ENCODE peak calls at places on chromosomes 4 and X, in five cellular contexts. Y is left ventricle myocardium inferior, W is uterus, X is adrenal gland, G is breast epithelium. P is an unnamed sample.

GRCh38 chr4:53479731-53480525 is 102.5 kb downstream of the FIP1L1 start:
- DNase-seq in G (no peak), Y (no peak), W (no peak), X (no peak), P (no peak)

GRCh38 chrX:110992611-110993010 is 103.4 kb upstream of the PAK3 start:
- DNase-seq in X (no peak), G (no peak), W (no peak), Y (no peak), P (no peak)

GRCh38 chr4:14985161-14985560 is 17.1 kb upstream of the CPEB2 start:
- DNase-seq in G (no peak), X (no peak), W (no peak), Y (no peak), P (no peak)

GRCh38 chr4:42632653-42633382 is 24.1 kb downstream of the ATP8A1 start:
- DNase-seq in G (no peak), X (no peak), W (no peak), Y (no peak), P (no peak)

GRCh38 chrX:154006965-154007364 is 12.7 kb downstream of the IRAK1 start:
- DNase-seq in X (no peak), G (no peak), W (no peak), Y (no peak), P (peak; percentile 39)

GRCh38 chr4:87392183-87392582 is 1.2 kb upstream of the HSD17B11 start:
- DNase-seq in G (no peak), Y (no peak), W (no peak), X (no peak), P (no peak)

GRCh38 chr4:38529189-38530115 is 134.5 kb upstream of the KLF3 start:
- DNase-seq in Y (peak; percentile 20), X (peak; percentile 25), G (no peak), W (no peak), P (no peak)

GRCh38 chr4:88138561-88138960 is 19.9 kb downstream of the ABCG2 start:
- DNase-seq in W (no peak), X (no peak), G (no peak), Y (no peak), P (no peak)

GRCh38 chr4:116400480-116400879 is 684.9 kb downstream of the TRAM1L1 start:
- DNase-seq in Y (no peak), G (no peak), X (no peak), W (no peak), P (no peak)

GRCh38 chr4:128310266-128310697 is 22.7 kb upstream of the PGRMC2 start:
- DNase-seq in X (no peak), Y (peak; percentile 25), W (no peak), G (no peak), P (no peak)

GRCh38 chr4:6885953-6886557 is 23.6 kb upstream of the TBC1D14 start:
- DNase-seq in Y (peak; percentile 64), W (peak; percentile 49), G (peak; percentile 47), X (no peak), P (peak; percentile 85)

GRCh38 chr4:71765349-71765748 is 18.5 kb downstream of the GC start:
- DNase-seq in G (no peak), Y (no peak), W (no peak), X (no peak), P (no peak)

GRCh38 chrX:79477691-79478090 is 110.6 kb upstream of the ITM2A start:
- DNase-seq in Y (no peak), X (no peak), W (no peak), G (no peak), P (no peak)

GRCh38 chrX:41634284-41634683 is 54.5 kb upstream of the GPR34 start:
- DNase-seq in W (no peak), Y (no peak), G (no peak), X (no peak), P (no peak)

GRCh38 chrX:41377624-41378023 is 43.7 kb downstream of the DDX3X start:
- DNase-seq in Y (no peak), W (no peak), G (no peak), X (no peak), P (no peak)

GRCh38 chr4:146132445-146132844 is 43.1 kb upstream of the LSM6 start:
- DNase-seq in G (no peak), W (no peak), X (no peak), Y (no peak), P (no peak)

GRCh38 chrX:28880136-28880535 is 292.9 kb downstream of the IL1RAPL1 start:
- DNase-seq in Y (no peak), G (no peak), X (no peak), W (no peak), P (no peak)

GRCh38 chrX:72061091-72061490 is 70.6 kb downstream of the RTL5 start:
- DNase-seq in X (no peak), G (no peak), W (no peak), Y (no peak), P (no peak)

GRCh38 chr4:169369634-169370033 is 98.9 kb upstream of the SH3RF1 start:
- DNase-seq in Y (no peak), G (no peak), X (no peak), W (no peak), P (no peak)

GRCh38 chr4:183860726-183861125 is 44.4 kb upstream of the STOX2 start:
- DNase-seq in Y (no peak), G (peak; percentile 51), X (no peak), W (no peak), P (no peak)

GRCh38 chr4:187478292-187479205 is 517.0 kb upstream of the ZFP42 start:
- DNase-seq in G (no peak), X (no peak), W (no peak), Y (no peak), P (no peak)

GRCh38 chr4:188822698-188823097 is 683.5 kb downstream of the TRIML1 start:
- DNase-seq in G (no peak), X (no peak), W (no peak), Y (no peak), P (no peak)

GRCh38 chr4:122764071-122764807 is 31.7 kb downstream of the BBS12 start:
- DNase-seq in W (no peak), Y (no peak), G (no peak), X (no peak), P (no peak)

GRCh38 chr4:119858176-119858575 is 208.5 kb downstream of the MAD2L1 start:
- DNase-seq in Y (no peak), X (no peak), G (no peak), W (no peak), P (no peak)

GRCh38 chrX:133323450-133323849 is 91.8 kb downstream of the GPC4 start:
- DNase-seq in G (no peak), Y (no peak), X (no peak), W (no peak), P (no peak)

GRCh38 chrX:1391370-1391706 is 575 bp downstream of the SLC25A6 start:
- DNase-seq in W (no peak), G (no peak), X (peak; percentile 95), Y (no peak), P (no peak)

GRCh38 chrX:74318672-74319071 is 14.7 kb downstream of the ZCCHC13 start:
- DNase-seq in G (no peak), X (no peak), W (no peak), Y (no peak), P (no peak)

GRCh38 chr4:158176108-158176507 is 3.3 kb upstream of the GASK1B start:
- DNase-seq in X (no peak), G (peak; percentile 77), Y (no peak), W (no peak), P (no peak)

GRCh38 chrX:12548746-12549145 is 242.5 kb upstream of the PRPS2 start:
- DNase-seq in X (peak; percentile 15), W (no peak), G (no peak), Y (no peak), P (no peak)

GRCh38 chr4:176193898-176194297 is 1.5 kb downstream of the SPATA4 start:
- DNase-seq in W (no peak), Y (no peak), G (no peak), X (no peak), P (no peak)

GRCh38 chrX:50684871-50685270 is 129.1 kb downstream of the SHROOM4 start:
- DNase-seq in X (no peak), G (no peak), Y (no peak), W (no peak), P (no peak)

GRCh38 chrX:149259241-149259640 is 245.9 kb downstream of the IDS start:
- DNase-seq in Y (no peak), X (no peak), G (no peak), W (no peak), P (no peak)

GRCh38 chr4:52028970-52029369 is 8.8 kb upstream of the LRRC66 start:
- DNase-seq in W (no peak), X (no peak), Y (no peak), G (no peak), P (no peak)

GRCh38 chr4:174579421-174579820 is 57.1 kb upstream of the HPGD start:
- DNase-seq in Y (no peak), W (no peak), G (no peak), X (no peak), P (no peak)
- H3K27ac ChIP-seq in Y (no peak overlapping the region), W (no peak overlapping the region), G (no peak overlapping the region), X (no peak overlapping the region), P (no peak overlapping the region)

DNA sequence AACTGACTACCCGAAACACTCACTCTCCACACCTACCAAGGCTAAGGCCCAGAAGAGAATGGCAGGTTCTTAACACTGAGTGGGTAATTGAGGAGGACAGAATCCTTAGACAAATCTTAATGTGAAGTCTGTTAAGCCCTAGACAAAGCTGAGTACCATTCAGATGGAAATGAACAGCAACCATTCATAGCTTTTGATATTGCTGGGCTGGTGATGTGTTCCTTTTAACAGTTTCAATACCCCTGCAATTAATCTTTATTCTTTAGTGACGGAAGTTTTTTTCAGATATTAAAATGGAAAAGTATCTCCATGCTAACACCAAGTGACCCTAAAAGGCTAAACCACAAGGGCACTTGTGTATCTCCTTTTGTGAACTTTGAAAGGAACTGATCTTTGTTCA is 334.9 kb downstream of the OPHN1 start:
- DNase-seq in Y (no peak), W (no peak), G (no peak), X (no peak), P (no peak)
- H3K27ac ChIP-seq in Y (no peak overlapping the region), W (no peak overlapping the region), G (no peak overlapping the region), X (no peak overlapping the region), P (no peak overlapping the region)

DNA sequence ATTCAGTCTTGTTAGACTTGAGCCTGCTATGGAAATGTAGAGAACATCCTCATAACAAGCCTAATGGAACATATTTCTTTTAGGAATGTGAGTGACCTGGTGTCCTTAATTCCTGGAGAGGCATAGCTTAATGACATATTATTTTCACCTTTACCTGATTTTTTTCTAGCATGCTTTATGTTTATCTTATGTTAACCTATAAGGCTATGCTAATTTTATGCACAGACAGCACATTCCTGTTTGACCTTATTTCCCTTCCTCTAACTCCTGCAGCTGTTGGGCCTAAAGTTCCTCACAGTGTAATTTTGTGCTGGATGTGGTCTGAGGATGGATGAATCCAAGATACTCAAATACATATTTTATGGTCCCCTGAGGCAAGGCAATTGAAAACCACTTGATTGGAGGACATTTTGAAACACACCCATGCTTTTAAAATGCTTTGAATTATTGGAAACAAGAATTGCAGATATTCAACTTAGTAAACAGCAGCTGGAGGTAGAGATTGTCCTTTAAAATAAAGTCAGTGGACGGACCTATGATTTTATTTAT is 111.5 kb downstream of the LARP7 start:
- DNase-seq in G (no peak), Y (no peak), X (no peak), W (no peak), P (no peak)
- H3K27ac ChIP-seq in G (no peak overlapping the region), Y (no peak overlapping the region), X (no peak overlapping the region), W (no peak overlapping the region), P (no peak overlapping the region)

DNA sequence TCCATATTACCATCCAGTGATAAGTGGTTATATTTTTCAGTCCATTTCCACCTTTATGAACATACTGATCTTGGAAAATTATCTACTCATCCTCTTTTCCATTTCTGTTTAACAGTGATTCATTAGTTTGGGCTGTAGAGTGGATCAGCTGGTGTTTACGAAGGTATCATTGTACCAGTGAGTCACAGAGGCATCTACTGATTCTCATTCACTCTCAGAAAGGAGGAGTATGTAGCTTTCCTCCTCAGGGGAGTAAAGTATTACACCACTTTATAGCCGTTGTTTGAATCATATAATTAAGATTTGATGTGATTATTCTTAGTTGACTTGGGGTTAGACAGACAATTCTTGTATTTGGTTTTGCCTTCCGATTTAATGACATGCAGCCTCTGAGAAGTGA is 74.7 kb downstream of the GALNT7 start:
- DNase-seq in W (no peak), Y (no peak), G (no peak), X (no peak), P (no peak)
- H3K27ac ChIP-seq in W (peak overlapping the region; percentile 21), Y (no peak overlapping the region), G (no peak overlapping the region), X (no peak overlapping the region), P (no peak overlapping the region)

P was measured in aorta.